ENCODE peak calls at places on chromosomes 3 and 15, in five cellular contexts. Z is GM12878, S is stomach, M is HepG2, R is sigmoid colon. A is an unnamed sample.

GRCh38 chr3:108227131-108227530 is 4.9 kb upstream of the IFT57 start:
- DNase-seq in R (no peak), M (no peak), S (no peak), Z (no peak), A (no peak)

GRCh38 chr15:65421360-65422215 is 1.2 kb downstream of the IGDCC4 start:
- DNase-seq in Z (no peak), S (no peak), M (no peak), R (peak), A (no peak)

GRCh38 chr3:159859424-159859823 is 129.2 kb upstream of the IL12A start:
- DNase-seq in S (no peak), R (no peak), Z (no peak), M (no peak), A (peak)

GRCh38 chr15:63938486-63939061 is 104.8 kb upstream of the HERC1 start:
- DNase-seq in M (no peak), Z (no peak), R (no peak), S (no peak), A (no peak)

GRCh38 chr3:29363110-29363509 is 82.2 kb downstream of the RBMS3 start:
- DNase-seq in M (no peak), S (no peak), Z (no peak), R (no peak), A (no peak)

GRCh38 chr3:157906627-157907026 is 199.6 kb downstream of the SHOX2 start:
- DNase-seq in M (no peak), S (no peak), Z (no peak), R (no peak), A (no peak)

GRCh38 chr3:155019576-155019975 is 60.5 kb upstream of the MME start:
- DNase-seq in S (no peak), M (no peak), Z (no peak), R (no peak), A (no peak)

GRCh38 chr3:169907476-169907875 is 3.9 kb upstream of the SAMD7 start:
- DNase-seq in Z (no peak), R (no peak), M (no peak), S (no peak), A (no peak)

GRCh38 chr3:52231502-52232278 is 6.2 kb upstream of the TLR9 start:
- DNase-seq in S (peak), Z (no peak), M (no peak), R (no peak), A (no peak)

GRCh38 chr15:38588672-38589071 is 24.1 kb upstream of the RASGRP1 start:
- DNase-seq in R (no peak), S (no peak), Z (no peak), M (no peak), A (no peak)

GRCh38 chr3:106114220-106114619 is 245.4 kb upstream of the CBLB start:
- DNase-seq in S (no peak), M (no peak), Z (no peak), R (no peak), A (no peak)

GRCh38 chr3:106083207-106083606 is 214.4 kb upstream of the CBLB start:
- DNase-seq in R (no peak), M (no peak), Z (no peak), S (no peak), A (no peak)

GRCh38 chr3:73653877-73654276 is 29.1 kb upstream of the PDZRN3 start:
- DNase-seq in R (no peak), S (no peak), M (no peak), Z (no peak), A (no peak)

GRCh38 chr3:72593881-72594397 is 254.3 kb downstream of the SHQ1 start:
- DNase-seq in M (no peak), S (no peak), R (no peak), Z (no peak), A (no peak)

GRCh38 chr3:8622873-8623725 is 21.5 kb downstream of the SSUH2 start:
- DNase-seq in S (peak), M (peak), Z (no peak), R (peak), A (no peak)

GRCh38 chr3:194871864-194872668 is 186.4 kb downstream of the FAM43A start:
- DNase-seq in M (no peak), S (no peak), R (no peak), Z (no peak), A (no peak)
- H3K4me3 ChIP-seq in M (no peak), S (no peak), R (no peak), Z (no peak), A (no peak)

DNA sequence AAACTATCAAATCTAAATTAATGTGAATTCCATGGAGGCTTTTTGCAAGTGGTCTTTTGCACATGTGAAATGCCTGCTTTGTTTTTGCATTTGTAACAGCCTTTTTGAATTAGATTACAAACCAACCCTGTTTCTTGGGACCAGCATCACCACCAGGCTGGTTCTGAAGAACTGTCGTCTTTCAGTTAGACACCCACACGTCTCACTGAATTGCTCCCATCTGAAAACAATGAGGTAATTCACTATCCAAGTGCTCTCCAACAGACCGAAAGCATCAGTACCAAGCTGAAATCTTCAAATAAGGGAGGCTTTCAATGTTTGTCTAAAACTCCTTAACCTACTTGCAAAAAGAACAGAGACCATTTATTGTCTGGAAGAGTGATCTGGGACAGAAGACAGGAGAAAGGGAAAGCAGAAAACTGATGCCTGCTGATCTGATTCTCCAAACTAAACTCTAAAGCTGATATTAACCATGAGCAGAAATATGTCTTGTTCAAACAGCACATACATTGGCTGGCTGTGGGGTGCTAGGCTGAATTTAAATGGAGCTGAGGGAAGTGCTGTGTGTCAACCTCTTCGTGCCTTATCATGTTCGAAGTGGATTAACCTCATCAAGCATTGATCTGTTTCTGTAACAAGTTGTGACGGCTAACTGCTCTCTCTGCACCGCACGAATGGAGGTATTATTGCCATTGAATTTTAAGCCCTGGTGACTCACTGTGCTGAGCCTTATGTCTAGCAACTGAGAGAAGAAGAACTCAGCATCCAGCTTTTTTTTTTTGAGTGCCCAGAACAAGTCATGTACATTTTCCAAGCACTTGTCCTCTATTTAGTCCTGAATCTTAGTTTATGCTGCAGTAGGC is 213.7 kb upstream of the P2RY1 start:
- DNase-seq in S (no peak), Z (no peak), R (no peak), M (no peak), A (no peak)
- TF ChIP-seq POLR2AphosphoS5 in S (no peak), Z (no peak), R (no peak), M (no peak), A (no peak)

DNA sequence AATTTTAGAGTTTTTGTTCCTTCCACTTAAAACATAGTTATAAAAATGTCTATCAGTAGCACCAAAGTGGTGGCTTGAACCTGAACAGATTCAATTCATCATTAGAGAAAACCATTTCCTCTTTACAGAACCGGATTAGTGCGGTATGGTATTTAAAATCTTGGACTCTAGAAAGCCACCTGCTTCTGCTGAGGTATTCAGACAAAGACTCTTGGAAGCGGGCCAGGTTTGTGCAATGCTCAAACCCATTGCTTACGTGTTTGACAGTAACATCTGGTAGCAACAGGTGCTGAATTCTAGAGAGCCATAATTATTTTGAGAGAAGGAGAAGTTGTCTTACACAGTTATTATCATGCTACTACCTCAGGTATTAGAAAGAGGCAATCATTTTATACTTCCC is 290.5 kb downstream of the NAALADL2 start:
- DNase-seq in M (peak), Z (peak), R (no peak), S (peak), A (no peak)
- TF ChIP-seq EP300 in M (no peak), Z (no peak), R (no peak), S (no peak), A (no peak)

GRCh38 chr15:31342781-31343626 is 16.4 kb downstream of the KLF13 start:
- DNase-seq in R (no peak), M (no peak), Z (no peak), S (no peak), A (no peak)
- H3K4me3 ChIP-seq in R (no peak), M (no peak), Z (no peak), S (no peak), A (no peak)

DNA sequence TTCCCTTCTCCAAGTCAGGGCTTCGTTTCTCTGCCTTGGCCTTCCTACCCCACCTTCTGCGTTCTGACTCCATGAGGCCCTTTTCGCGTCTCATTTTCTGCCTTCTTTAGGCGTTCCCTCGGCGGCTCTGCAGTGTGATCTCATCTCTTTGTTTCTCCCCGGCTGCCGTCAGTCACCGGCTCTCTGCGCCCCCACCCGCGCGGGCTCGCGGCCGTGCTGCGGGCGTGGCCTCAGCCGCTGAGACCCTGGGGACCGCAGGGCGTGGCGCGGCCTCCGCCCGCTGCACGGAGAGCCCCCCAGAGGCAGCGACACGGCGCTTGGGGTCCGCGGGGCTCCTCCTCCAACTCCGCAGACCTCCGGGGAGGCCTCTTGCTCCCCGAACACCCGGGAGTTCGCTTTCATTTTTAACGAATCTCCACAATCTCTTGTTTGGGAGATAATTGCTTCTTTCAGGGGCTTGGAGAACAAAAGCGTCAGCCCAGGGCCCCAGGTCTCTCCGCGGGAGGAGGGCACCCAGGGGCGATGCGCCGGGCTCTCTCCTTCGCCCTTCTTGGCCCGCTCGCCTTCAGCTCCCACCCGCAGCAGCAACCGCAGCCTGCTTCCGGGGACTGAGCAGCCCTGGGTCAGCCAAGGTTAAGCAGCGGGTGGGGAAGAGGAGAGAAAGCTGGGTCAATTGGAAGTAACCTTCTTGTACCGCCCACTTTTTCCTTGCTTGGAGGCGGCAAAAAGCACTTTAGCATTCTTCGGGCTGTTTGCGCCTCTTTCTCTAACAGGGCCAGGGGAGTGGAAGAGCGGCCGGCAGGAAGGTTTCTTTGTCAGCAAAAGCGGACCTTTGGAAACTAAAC is 35.2 kb downstream of the GAP43 start:
- DNase-seq in M (peak), Z (no peak), R (peak), S (peak), A (peak)
- TF ChIP-seq POLR2AphosphoS5 in M (no peak), Z (no peak), R (peak), S (peak), A (peak)

A was measured in esophagus muscularis mucosa.